ENCODE peak calls at places on chromosomes 16 and 17, in four cellular contexts. L is fibroblast of lung, W is NCI-H2081, Y is activated gamma-delta T cell treated with Interleukin-2 at 50 U/mL for 16 hours. U is an unnamed sample.

GRCh38 chr17:64223283-64223682 is 39.8 kb downstream of the TEX2 start:
- DNase-seq in Y (no peak), W (no peak), L (no peak), U (no peak)

GRCh38 chr17:42676424-42677011 is at the start of gene PLEKHH3:
- DNase-seq in L (peak), Y (no peak), W (peak), U (no peak)

GRCh38 chr17:65750678-65751077 is 189.2 kb upstream of the AXIN2 start:
- DNase-seq in W (peak), L (peak), Y (peak), U (peak)

GRCh38 chr17:79338589-79338988 is 264.0 kb downstream of the ENGASE start:
- DNase-seq in L (peak), Y (no peak), W (no peak), U (no peak)

GRCh38 chr16:13923703-13924298 is 3.8 kb downstream of the ERCC4 start:
- DNase-seq in W (peak), L (peak), Y (no peak), U (no peak)

GRCh38 chr16:64292953-64293352 is 828.9 kb downstream of the CDH11 start:
- DNase-seq in W (no peak), L (no peak), Y (no peak), U (no peak)

GRCh38 chr16:10833271-10833670 is 14.7 kb upstream of the TVP23A start:
- DNase-seq in L (no peak), Y (no peak), W (no peak), U (no peak)

GRCh38 chr16:72122916-72123315 is 29.3 kb downstream of the DHX38 start:
- DNase-seq in L (no peak), W (no peak), Y (no peak), U (no peak)

GRCh38 chr16:7268182-7268581 is 64.5 kb upstream of the RBFOX1 start:
- DNase-seq in L (no peak), W (peak), Y (no peak), U (no peak)

GRCh38 chr17:48497103-48497502 is 33.7 kb downstream of the HOXB1 start:
- DNase-seq in W (no peak), L (peak), Y (no peak), U (no peak)

GRCh38 chr17:39174907-39175694 is 9.1 kb upstream of the ARL5C start:
- DNase-seq in Y (peak), W (peak), L (peak), U (peak)

GRCh38 chr17:10136258-10136981 is 62.0 kb downstream of the GAS7 start:
- DNase-seq in Y (no peak), L (no peak), W (no peak), U (no peak)

GRCh38 chr16:57444711-57445110 is 2.5 kb downstream of the CIAPIN1 start:
- DNase-seq in Y (no peak), L (peak), W (no peak), U (no peak)

GRCh38 chr16:87425941-87426340 is 33.8 kb downstream of the MAP1LC3B start:
- DNase-seq in L (no peak), W (no peak), Y (no peak), U (no peak)

GRCh38 chr17:67779098-67779672 is 46.1 kb upstream of the BPTF start:
- DNase-seq in L (peak), W (no peak), Y (peak), U (no peak)

GRCh38 chr17:36723459-36723858 is 122.1 kb downstream of the MRM1 start:
- DNase-seq in L (no peak), W (no peak), Y (no peak), U (no peak)

GRCh38 chr16:50302472-50303005 is 36.2 kb downstream of the ADCY7 start:
- DNase-seq in W (no peak), L (no peak), Y (no peak), U (peak)

GRCh38 chr17:79646721-79647455 is 36.0 kb upstream of the RBFOX3 start:
- DNase-seq in L (no peak), W (no peak), Y (no peak), U (no peak)

GRCh38 chr17:7220593-7221280 is 999 bp downstream of the ACADVL start:
- DNase-seq in Y (peak), L (peak), W (peak), U (peak)

GRCh38 chr16:86414991-86415740 is 95.2 kb upstream of the FOXF1 start:
- DNase-seq in Y (no peak), W (no peak), L (no peak), U (no peak)

GRCh38 chr17:61155590-61156181 is 244.0 kb upstream of the TBX2 start:
- DNase-seq in Y (no peak), W (no peak), L (no peak), U (no peak)

GRCh38 chr17:50420419-50421112 is 5.5 kb upstream of the ACSF2 start:
- DNase-seq in Y (no peak), L (no peak), W (no peak), U (no peak)

GRCh38 chr16:89723279-89724250 is 2.2 kb downstream of the ZNF276 start:
- DNase-seq in W (no peak), L (peak), Y (peak), U (no peak)

GRCh38 chr16:17803625-17804410 is 333.1 kb upstream of the XYLT1 start:
- DNase-seq in L (peak), Y (no peak), W (no peak), U (no peak)

GRCh38 chr16:24024971-24025370 is 189.2 kb downstream of the PRKCB start:
- DNase-seq in W (no peak), Y (no peak), L (no peak), U (no peak)

GRCh38 chr17:73552300-73553088 is 91.8 kb downstream of the SDK2 start:
- DNase-seq in W (no peak), Y (no peak), L (no peak), U (no peak)

GRCh38 chr17:72510454-72511016 is 389.7 kb downstream of the SOX9 start:
- DNase-seq in W (no peak), Y (no peak), L (peak), U (no peak)

GRCh38 chr16:71869089-71869488 is 14.9 kb downstream of the ZNF821 start:
- DNase-seq in L (no peak), W (no peak), Y (no peak), U (no peak)

GRCh38 chr17:4609761-4610160 is 25.4 kb downstream of the SMTNL2 start:
- DNase-seq in W (no peak), L (no peak), Y (no peak), U (no peak)

GRCh38 chr17:40486513-40487370 is 14.7 kb downstream of the TNS4 start:
- DNase-seq in L (peak), Y (no peak), W (no peak), U (peak)

GRCh38 chr16:23401142-23401541 is 51.8 kb downstream of the COG7 start:
- DNase-seq in L (no peak), Y (no peak), W (no peak), U (no peak)

GRCh38 chr17:11610999-11611566 is 12.8 kb downstream of the DNAH9 start:
- DNase-seq in Y (no peak), W (no peak), L (no peak), U (no peak)

GRCh38 chr17:45200701-45201100 is 21.0 kb upstream of the FMNL1 start:
- DNase-seq in Y (no peak), W (no peak), L (no peak), U (no peak)

GRCh38 chr16:74297296-74297665 is 667 bp downstream of the PSMD7 start:
- DNase-seq in W (peak), L (peak), Y (peak), U (no peak)

GRCh38 chr17:42428141-42428944 is 5.3 kb upstream of the CAVIN1 start:
- DNase-seq in W (peak), Y (peak), L (peak), U (no peak)

GRCh38 chr17:77436481-77436880 is 295.7 kb downstream of the SEC14L1 start:
- DNase-seq in W (no peak), Y (no peak), L (no peak), U (no peak)

U was measured in kidney.